ENCODE peak calls at places on chromosomes 2 and 18, in five cellular contexts. Y is SJSA1, P is NCI-H526 treated with DMSO at 0.1 percent for 48 hours, X is GM23338, L is AG09309. V is an unnamed sample.

GRCh38 chr2:54880428-54880827 is 157.0 kb downstream of the EML6 start:
- DNase-seq in Y (no peak), P (no peak), X (no peak), L (no peak), V (no peak)

GRCh38 chr2:40230717-40231300 is 221.1 kb downstream of the SLC8A1 start:
- DNase-seq in Y (no peak), P (no peak), X (no peak), L (no peak), V (no peak)

GRCh38 chr2:25664531-25665307 is 8.7 kb downstream of the DTNB start:
- DNase-seq in Y (peak; percentile 16), P (peak; percentile 83), X (peak; percentile 95), L (no peak), V (no peak)

GRCh38 chr2:43824512-43824911 is 14.1 kb downstream of the ABCG5 start:
- DNase-seq in Y (no peak), P (no peak), X (no peak), L (no peak), V (no peak)

GRCh38 chr18:23515911-23516546 is 12.7 kb downstream of the RMC1 start:
- DNase-seq in Y (peak; percentile 67), P (peak; percentile 53), X (peak; percentile 93), L (no peak), V (no peak)

GRCh38 chr18:53639696-53640095 is 584.8 kb downstream of the MBD2 start:
- DNase-seq in Y (no peak), P (no peak), X (no peak), L (no peak), V (no peak)

GRCh38 chr18:75480487-75480886 is 53.0 kb upstream of the SMIM21 start:
- DNase-seq in Y (no peak), P (no peak), X (no peak), L (no peak), V (no peak)

GRCh38 chr2:223952280-223952968 is 4.8 kb upstream of the MRPL44 start:
- DNase-seq in Y (no peak), P (peak; percentile 84), X (no peak), L (no peak), V (no peak)

GRCh38 chr2:237533668-237534138 is 32.7 kb upstream of the PRLH start:
- DNase-seq in Y (no peak), P (no peak), X (no peak), L (no peak), V (no peak)

GRCh38 chr2:110101280-110101844 is 14.3 kb downstream of the MALL start:
- DNase-seq in Y (peak; percentile 98), P (no peak), X (peak; percentile 14), L (peak; percentile 100), V (peak; percentile 96)

GRCh38 chr2:23066701-23067100 is 318.3 kb upstream of the KLHL29 start:
- DNase-seq in Y (no peak), P (no peak), X (no peak), L (no peak), V (no peak)

GRCh38 chr2:188430705-188431104 is 139.0 kb downstream of the GULP1 start:
- DNase-seq in Y (no peak), P (no peak), X (no peak), L (no peak), V (no peak)

GRCh38 chr18:75210274-75211001 is at the start of gene TSHZ1:
- DNase-seq in Y (peak; percentile 76), P (peak; percentile 89), X (peak; percentile 80), L (peak; percentile 79), V (no peak)

GRCh38 chr2:79994161-79994560 is 310.4 kb downstream of the LRRTM1 start:
- DNase-seq in Y (no peak), P (no peak), X (no peak), L (no peak), V (no peak)

GRCh38 chr2:197515277-197515797 is 529 bp upstream of the MOB4 start:
- DNase-seq in Y (no peak), P (no peak), X (no peak), L (no peak), V (no peak)

GRCh38 chr18:58800582-58800981 is 64.1 kb upstream of the ZNF532 start:
- DNase-seq in Y (no peak), P (no peak), X (no peak), L (no peak), V (no peak)

V was measured in mesenteric fat pad.